ENCODE peak calls at places on chromosomes 1 and 21, in four cellular contexts. K is T-helper 1 cell; N is K562; X is activated T-helper 1 cell treated with anti-CD3 and anti-CD28 coated beads, Interleukin-2, amount 50 U/mL, for 16 hours. G is an unnamed sample.

GRCh38 chr1:59678065-59678808 is 136.5 kb upstream of the HOOK1 start:
- DNase-seq in K (no peak), N (no peak), X (no peak), G (no peak)

GRCh38 chr1:102833171-102833570 is 275.2 kb downstream of the COL11A1 start:
- DNase-seq in K (no peak), X (no peak), N (no peak), G (no peak)

GRCh38 chr1:213120386-213120785 is 69.3 kb downstream of the RPS6KC1 start:
- DNase-seq in X (no peak), K (no peak), N (no peak), G (no peak)

GRCh38 chr1:1080951-1081310 is 6.8 kb upstream of the RNF223 start:
- DNase-seq in X (no peak), N (peak), K (no peak), G (no peak)

GRCh38 chr1:70840260-70840953 is 207.2 kb downstream of the PTGER3 start:
- DNase-seq in X (no peak), N (no peak), K (no peak), G (no peak)

GRCh38 chr1:48182441-48182840 is 40.1 kb upstream of the SLC5A9 start:
- DNase-seq in K (no peak), X (no peak), N (no peak), G (no peak)

GRCh38 chr1:83850849-83851248 is 148.1 kb downstream of the TTLL7 start:
- DNase-seq in X (no peak), N (no peak), K (no peak), G (no peak)

GRCh38 chr1:47031059-47031458 is 7.6 kb downstream of the CYP4X1 start:
- DNase-seq in K (no peak), X (no peak), N (no peak), G (no peak)

GRCh38 chr1:82614090-82614489 is 813.4 kb downstream of the ADGRL2 start:
- DNase-seq in K (no peak), X (no peak), N (no peak), G (no peak)

GRCh38 chr1:163561570-163562295 is 240.0 kb downstream of the NUF2 start:
- DNase-seq in K (no peak), X (no peak), N (no peak), G (no peak)

GRCh38 chr1:197761654-197762053 is 13.6 kb downstream of the DENND1B start:
- DNase-seq in K (no peak), N (no peak), X (no peak), G (no peak)

GRCh38 chr1:184647471-184647870 is 107.2 kb downstream of the EDEM3 start:
- DNase-seq in K (no peak), N (no peak), X (no peak), G (no peak)

GRCh38 chr1:84796201-84796600 is 96.8 kb downstream of the LPAR3 start:
- DNase-seq in K (no peak), N (no peak), X (no peak), G (no peak)

GRCh38 chr1:155834296-155834926 is 22.6 kb downstream of the GON4L start:
- DNase-seq in X (no peak), K (no peak), N (peak), G (no peak)

GRCh38 chr21:42252778-42253340 is 33.9 kb downstream of the ABCG1 start:
- DNase-seq in X (no peak), N (no peak), K (no peak), G (no peak)

GRCh38 chr1:8203056-8203455 is 114.9 kb upstream of the SLC45A1 start:
- DNase-seq in K (no peak), N (no peak), X (no peak), G (no peak)

GRCh38 chr1:15382601-15383518 is 26.8 kb upstream of the EFHD2 start:
- DNase-seq in X (no peak), N (no peak), K (no peak), G (no peak)

GRCh38 chr21:46639489-46640386 is 4.3 kb downstream of the PRMT2 start:
- DNase-seq in X (no peak), K (no peak), N (no peak), G (peak)

GRCh38 chr1:22321917-22322316 is 129.7 kb upstream of the ZBTB40 start:
- DNase-seq in N (no peak), X (no peak), K (no peak), G (no peak)

GRCh38 chr1:107900083-107900945 is 64.7 kb downstream of the VAV3 start:
- DNase-seq in N (no peak), K (no peak), X (no peak), G (no peak)

GRCh38 chr1:6027591-6027990 is 18.1 kb upstream of the KCNAB2 start:
- DNase-seq in N (no peak), X (no peak), K (no peak), G (no peak)

GRCh38 chr1:153542956-153543737 is 2.4 kb upstream of the S100A5 start:
- DNase-seq in N (no peak), K (no peak), X (no peak), G (no peak)

GRCh38 chr1:157195521-157196244 is 57.5 kb upstream of the ETV3 start:
- DNase-seq in X (no peak), K (no peak), N (no peak), G (no peak)

GRCh38 chr1:5742032-5742431 is 250.2 kb downstream of the NPHP4 start:
- DNase-seq in X (no peak), K (no peak), N (no peak), G (no peak)

GRCh38 chr1:193019442-193020026 is 39.6 kb downstream of the UCHL5 start:
- DNase-seq in K (no peak), X (no peak), N (peak), G (no peak)

GRCh38 chr1:172533511-172534116 is 664 bp downstream of the SUCO start:
- DNase-seq in N (peak), K (peak), X (no peak), G (peak)

GRCh38 chr21:39097335-39097861 is 85.9 kb downstream of the PSMG1 start:
- DNase-seq in X (no peak), K (no peak), N (no peak), G (no peak)

G was measured in CD8-positive, alpha-beta memory T cell.